ENCODE peak calls at places on chromosomes 5 and 9, in eight cellular contexts. C is tibial artery; U is osteocyte; S is choroid plexus epithelial cell; Q is stimulated activated CD8-positive, alpha-beta memory T cell treated with anti-CD3 and anti-CD28 coated beads, Interleukin-15, amount 100 ng/mL, for 4 hours; E is GM12864; T is fibroblast of lung; B is H7. M is an unnamed sample.

GRCh38 chr5:177301503-177302165 is 1.9 kb downstream of the RAB24 start:
- DNase-seq in C (peak; percentile 61), U (no peak), S (no peak), Q (no peak), E (no peak), T (peak; percentile 21), B (no peak), M (no peak)

GRCh38 chr5:62731011-62731410 is 152.4 kb downstream of the LRRC70 start:
- DNase-seq in C (no peak), U (no peak), S (no peak), Q (no peak), E (no peak), T (no peak), B (no peak), M (no peak)

GRCh38 chr5:91245871-91246270 is 137.2 kb downstream of the ARRDC3 start:
- DNase-seq in C (no peak), U (no peak), S (peak; percentile 39), Q (no peak), E (no peak), T (no peak), B (no peak), M (peak; percentile 17)

GRCh38 chr9:106693546-106693945 is 169.4 kb upstream of the ZNF462 start:
- DNase-seq in C (no peak), U (no peak), S (peak; percentile 9), Q (no peak), E (no peak), T (no peak), B (no peak), M (no peak)

GRCh38 chr5:20276959-20277263 is 288.9 kb upstream of the CDH18 start:
- DNase-seq in C (no peak), U (no peak), S (no peak), Q (no peak), E (no peak), T (no peak), B (no peak), M (no peak)

GRCh38 chr5:180350711-180351110 is 2.4 kb downstream of the GFPT2 start:
- DNase-seq in C (no peak), U (no peak), S (no peak), Q (no peak), E (no peak), T (no peak), B (no peak), M (no peak)

GRCh38 chr9:79686381-79687130 is 114.8 kb downstream of the TLE4 start:
- DNase-seq in C (peak; percentile 75), U (no peak), S (peak; percentile 67), Q (no peak), E (no peak), T (peak; percentile 99), B (no peak), M (peak; percentile 88)

GRCh38 chr5:125549322-125549871 is 803.0 kb upstream of the ZNF608 start:
- DNase-seq in C (no peak), U (no peak), S (peak; percentile 75), Q (no peak), E (no peak), T (peak; percentile 45), B (no peak), M (peak; percentile 23)

GRCh38 chr9:105198023-105198422 is 46.4 kb upstream of the SLC44A1 start:
- DNase-seq in C (no peak), U (no peak), S (no peak), Q (no peak), E (no peak), T (no peak), B (peak; percentile 39), M (no peak)

GRCh38 chr9:116491219-116491618 is 195.9 kb upstream of the TRIM32 start:
- DNase-seq in C (no peak), U (no peak), S (peak; percentile 33), Q (no peak), E (no peak), T (no peak), B (no peak), M (no peak)

GRCh38 chr9:18539203-18539602 is 65.2 kb downstream of the ADAMTSL1 start:
- DNase-seq in C (no peak), U (no peak), S (no peak), Q (no peak), E (no peak), T (no peak), B (no peak), M (no peak)

GRCh38 chr5:87393331-87393730 is 19.4 kb downstream of the CCNH start:
- DNase-seq in C (no peak), U (no peak), S (peak; percentile 91), Q (no peak), E (no peak), T (peak; percentile 92), B (no peak), M (peak; percentile 87)

GRCh38 chr9:35835216-35835604 is 6.2 kb downstream of the TMEM8B start:
- DNase-seq in C (no peak), U (no peak), S (peak; percentile 12), Q (no peak), E (no peak), T (no peak), B (peak; percentile 81), M (no peak)

GRCh38 chr9:107807183-107807582 is 317.6 kb upstream of the KLF4 start:
- DNase-seq in C (no peak), U (no peak), S (peak; percentile 22), Q (no peak), E (no peak), T (peak; percentile 46), B (no peak), M (peak; percentile 75)

GRCh38 chr9:137267933-137268355 is 9.6 kb upstream of the TOR4A start:
- DNase-seq in C (no peak), U (no peak), S (no peak), Q (no peak), E (no peak), T (no peak), B (peak; percentile 31), M (peak; percentile 15)

GRCh38 chr9:121865884-121866283 is 214.4 kb downstream of the DAB2IP start:
- DNase-seq in C (no peak), U (no peak), S (no peak), Q (no peak), E (no peak), T (no peak), B (no peak), M (no peak)

GRCh38 chr5:34859253-34859652 is 20.3 kb downstream of the TTC23L start:
- DNase-seq in C (no peak), U (no peak), S (no peak), Q (no peak), E (no peak), T (no peak), B (no peak), M (no peak)

GRCh38 chr5:133642153-133642552 is 29.8 kb upstream of the FSTL4 start:
- DNase-seq in C (no peak), U (no peak), S (no peak), Q (no peak), E (no peak), T (no peak), B (no peak), M (no peak)

GRCh38 chr5:120512068-120512467 is 48.0 kb downstream of the PRR16 start:
- DNase-seq in C (no peak), U (no peak), S (peak; percentile 44), Q (no peak), E (no peak), T (no peak), B (peak; percentile 9), M (no peak)

GRCh38 chr5:109656829-109657228 is 32.9 kb upstream of the MAN2A1 start:
- DNase-seq in C (peak; percentile 85), U (no peak), S (peak; percentile 80), Q (no peak), E (no peak), T (peak; percentile 96), B (no peak), M (peak; percentile 29)

GRCh38 chr5:151092750-151093149 is 11.9 kb upstream of the TNIP1 start:
- DNase-seq in C (no peak), U (no peak), S (peak; percentile 57), Q (no peak), E (no peak), T (peak; percentile 86), B (no peak), M (peak; percentile 86)

GRCh38 chr5:72501475-72501874 is 5.7 kb downstream of the ZNF366 start:
- DNase-seq in C (no peak), U (no peak), S (no peak), Q (no peak), E (no peak), T (peak; percentile 57), B (no peak), M (peak; percentile 34)

GRCh38 chr5:17192191-17192590 is 25.2 kb upstream of the BASP1 start:
- DNase-seq in C (no peak), U (no peak), S (peak; percentile 72), Q (no peak), E (no peak), T (peak; percentile 26), B (no peak), M (no peak)

GRCh38 chr9:137749511-137749910 is 128.1 kb upstream of the CACNA1B start:
- DNase-seq in C (no peak), U (no peak), S (no peak), Q (no peak), E (no peak), T (no peak), B (no peak), M (no peak)

GRCh38 chr5:127608077-127608660 is 40.7 kb upstream of the CTXN3 start:
- DNase-seq in C (no peak), U (no peak), S (no peak), Q (no peak), E (no peak), T (peak; percentile 69), B (no peak), M (no peak)

GRCh38 chr9:91037511-91038482 is 236.2 kb downstream of the SYK start:
- DNase-seq in C (peak; percentile 82), U (no peak), S (peak; percentile 80), Q (no peak), E (no peak), T (peak; percentile 82), B (no peak), M (peak; percentile 93)

GRCh38 chr5:119355244-119355635 is 579 bp upstream of the TNFAIP8 start:
- DNase-seq in C (no peak), U (no peak), S (no peak), Q (no peak), E (no peak), T (no peak), B (peak; percentile 50), M (no peak)